ENCODE peak calls at places on chromosomes 5 and 9, in four cellular contexts. C is tibial artery, A is cardiac muscle cell, S is PC-9. Y is an unnamed sample.

GRCh38 chr9:94586814-94587213 is 6.8 kb downstream of the FBP2 start:
- DNase-seq in A (no peak), C (no peak), S (peak), Y (no peak)

GRCh38 chr5:180197016-180197702 is 11.9 kb downstream of the RASGEF1C start:
- DNase-seq in A (no peak), S (no peak), C (no peak), Y (no peak)

GRCh38 chr5:141051526-141051876 is 327 bp downstream of the PCDHB1 start:
- DNase-seq in S (no peak), A (no peak), C (no peak), Y (no peak)

GRCh38 chr9:105067895-105068580 is 140.1 kb upstream of the ABCA1 start:
- DNase-seq in C (no peak), S (no peak), A (no peak), Y (peak)

GRCh38 chr5:54722846-54723433 is 205.4 kb downstream of the SNX18 start:
- DNase-seq in S (no peak), A (no peak), C (no peak), Y (no peak)

GRCh38 chr9:122991370-122991830 is 42.1 kb upstream of the GPR21 start:
- DNase-seq in C (no peak), S (peak), A (peak), Y (peak)

GRCh38 chr5:168532471-168532870 is 3.4 kb downstream of the FBLL1 start:
- DNase-seq in S (no peak), C (no peak), A (no peak), Y (no peak)

GRCh38 chr9:25864509-25864908 is 186.3 kb upstream of the TUSC1 start:
- DNase-seq in A (no peak), C (no peak), S (no peak), Y (no peak)

GRCh38 chr9:19127881-19128719 is 808 bp upstream of the PLIN2 start:
- DNase-seq in S (no peak), A (no peak), C (no peak), Y (no peak)

GRCh38 chr5:76082790-76083554 is at the start of gene SV2C:
- DNase-seq in C (no peak), A (peak), S (no peak), Y (no peak)

GRCh38 chr5:68447530-68447929 is 232.0 kb downstream of the PIK3R1 start:
- DNase-seq in A (no peak), S (no peak), C (no peak), Y (no peak)

GRCh38 chr5:126680215-126680817 is 79.6 kb downstream of the PHAX start:
- DNase-seq in C (no peak), S (no peak), A (peak), Y (no peak)

GRCh38 chr9:37956904-37957663 is 53.2 kb upstream of the SLC25A51 start:
- DNase-seq in C (no peak), S (no peak), A (no peak), Y (no peak)

GRCh38 chr5:142720561-142721275 is 34.8 kb upstream of the FGF1 start:
- DNase-seq in C (no peak), S (peak), A (no peak), Y (no peak)

GRCh38 chr9:129178983-129179382 is 922 bp upstream of the IER5L start:
- DNase-seq in A (peak), S (peak), C (no peak), Y (no peak)

GRCh38 chr9:129177443-129177790 is 644 bp downstream of the IER5L start:
- DNase-seq in A (peak), C (no peak), S (no peak), Y (no peak)

GRCh38 chr9:129178579-129178909 is 483 bp upstream of the IER5L start:
- DNase-seq in S (no peak), C (no peak), A (no peak), Y (no peak)

GRCh38 chr9:129176786-129177442 is 1.1 kb downstream of the IER5L start:
- DNase-seq in S (peak), C (peak), A (peak), Y (no peak)

DNA sequence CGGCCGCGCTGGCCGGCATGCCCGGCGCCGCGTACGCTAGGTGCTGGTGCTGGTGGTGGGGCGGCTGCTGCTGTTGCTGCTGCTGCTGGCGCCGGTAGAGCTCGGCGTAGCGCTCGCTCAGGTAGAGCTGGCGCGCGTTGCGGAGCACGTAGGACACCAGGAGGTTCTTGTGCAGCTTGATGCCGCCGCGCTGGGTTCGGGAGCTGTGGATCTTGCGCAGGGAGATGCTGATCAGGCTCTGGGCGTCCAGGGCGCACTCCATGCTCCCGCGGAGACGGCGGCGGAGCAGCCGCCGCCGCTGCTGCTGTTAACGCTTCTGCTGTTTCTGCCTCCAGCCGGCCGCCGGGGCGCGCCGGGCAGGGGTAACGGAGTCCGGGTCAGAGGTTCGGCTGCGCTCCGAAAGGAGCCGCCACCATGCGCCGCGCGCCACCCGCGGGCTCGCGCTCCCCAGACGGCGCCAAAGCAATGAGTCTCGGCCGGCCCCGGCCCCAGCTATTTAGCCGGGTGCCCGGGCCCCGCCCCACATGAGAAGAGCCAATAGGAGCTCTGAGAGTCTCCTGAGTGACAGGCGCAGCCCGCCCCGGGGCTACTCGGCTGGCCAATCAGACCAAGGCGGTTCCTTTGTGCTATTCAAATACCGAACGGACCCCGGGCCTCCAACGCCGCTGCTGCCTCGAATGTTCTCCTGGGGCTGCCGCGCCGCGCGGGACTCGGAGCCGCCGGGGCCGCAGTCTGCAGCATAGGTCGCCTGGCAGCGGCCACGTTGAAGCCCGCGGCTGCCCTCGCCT is at the start of gene IER5L:
- DNase-seq in C (peak), S (peak), A (peak), Y (no peak)
- TF ChIP-seq CTCF in C (no peak), S (no peak), A (no peak), Y (no peak)

GRCh38 chr9:77910216-77910615 is 121.4 kb downstream of the GNAQ start:
- DNase-seq in S (no peak), A (no peak), C (no peak), Y (no peak)
- H3K4me3 ChIP-seq in S (no peak), A (no peak), C (no peak), Y (no peak)

GRCh38 chr9:114047717-114048116 is 30.4 kb downstream of the AMBP start:
- DNase-seq in C (no peak), S (no peak), A (peak), Y (no peak)
- TF ChIP-seq CTCF in C (no peak), S (peak), A (peak), Y (peak)

DNA sequence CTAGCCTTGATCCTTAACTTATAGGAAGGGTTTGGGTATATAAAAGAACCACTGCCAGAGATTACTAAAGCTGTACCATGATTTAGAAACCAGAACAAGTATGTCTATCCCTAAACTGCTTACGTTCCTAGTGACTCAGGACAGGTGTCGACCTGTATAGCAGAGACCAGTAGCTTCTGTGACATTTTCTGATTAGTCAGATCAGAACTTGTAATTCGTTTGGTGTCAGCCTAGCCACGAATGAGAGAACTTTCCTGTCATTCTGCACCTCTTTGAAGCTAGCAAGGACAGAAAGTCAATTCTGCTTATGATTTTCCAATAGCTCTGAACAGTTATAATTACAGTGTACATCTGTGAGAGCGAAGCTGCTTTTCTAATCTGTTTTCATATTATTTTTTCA is 39.5 kb downstream of the PRKACG start:
- DNase-seq in A (no peak), S (no peak), C (no peak), Y (no peak)
- H3K4me3 ChIP-seq in A (no peak), S (no peak), C (peak), Y (no peak)

GRCh38 chr5:56422060-56422762 is 189.1 kb upstream of the ANKRD55 start:
- DNase-seq in S (peak), C (no peak), A (no peak), Y (no peak)

GRCh38 chr5:56432326-56432725 is 199.2 kb upstream of the ANKRD55 start:
- DNase-seq in A (no peak), S (no peak), C (no peak), Y (no peak)

GRCh38 chr5:56430437-56430836 is 197.3 kb upstream of the ANKRD55 start:
- DNase-seq in S (no peak), C (no peak), A (no peak), Y (no peak)

GRCh38 chr5:56429110-56429561 is 196.0 kb upstream of the ANKRD55 start:
- DNase-seq in A (no peak), C (no peak), S (peak), Y (no peak)

GRCh38 chr5:56426658-56427057 is 193.5 kb upstream of the ANKRD55 start:
- DNase-seq in C (no peak), S (no peak), A (no peak), Y (no peak)
- TF ChIP-seq CTCF in C (no peak), S (no peak), A (no peak), Y (no peak)

GRCh38 chr9:4662989-4663792 is 1.1 kb downstream of the PLPP6 start:
- DNase-seq in S (peak), C (no peak), A (no peak), Y (no peak)
- H3K4me3 ChIP-seq in S (peak), C (peak), A (peak), Y (peak)